ENCODE peak calls at places on chromosomes 3 and 15, in seven cellular contexts. H is neuronal stem cell, E is H7, I is cardiac muscle cell, V is iPS DF 6.9, X is fibroblast of lung, Y is neural progenitor cell. U is an unnamed sample.

GRCh38 chr3:143648708-143649107 is 199.6 kb downstream of the SLC9A9 start:
- DNase-seq in H (no peak), E (peak; percentile 17), I (peak; percentile 3), V (no peak), X (peak; percentile 28), Y (peak; percentile 40), U (no peak)

GRCh38 chr3:14317057-14317553 is 85.3 kb upstream of the SLC6A6 start:
- DNase-seq in H (no peak), E (no peak), I (no peak), V (no peak), X (no peak), Y (peak; percentile 33), U (no peak)

GRCh38 chr15:100968043-100968966 is 49.1 kb downstream of the LRRK1 start:
- DNase-seq in H (no peak), E (no peak), I (no peak), V (no peak), X (no peak), Y (no peak), U (no peak)

GRCh38 chr3:190225186-190225692 is 97.0 kb downstream of the CLDN1 start:
- DNase-seq in H (peak; percentile 9), E (peak; percentile 12), I (peak; percentile 41), V (no peak), X (peak; percentile 57), Y (peak; percentile 30), U (no peak)

GRCh38 chr3:124887177-124887995 is at the start of gene ITGB5:
- DNase-seq in H (peak; percentile 80), E (peak; percentile 93), I (peak; percentile 90), V (no peak), X (peak; percentile 67), Y (peak; percentile 91), U (peak; percentile 83)

GRCh38 chr15:88664151-88664778 is 25.4 kb downstream of the ISG20 start:
- DNase-seq in H (no peak), E (no peak), I (no peak), V (peak; percentile 20), X (peak; percentile 47), Y (no peak), U (no peak)

GRCh38 chr3:173957646-173958045 is 560.1 kb downstream of the NLGN1 start:
- DNase-seq in H (no peak), E (no peak), I (no peak), V (no peak), X (no peak), Y (no peak), U (no peak)

GRCh38 chr15:92580933-92581445 is 74.6 kb downstream of the FAM174B start:
- DNase-seq in H (no peak), E (no peak), I (no peak), V (no peak), X (no peak), Y (no peak), U (no peak)

GRCh38 chr3:65884072-65884471 is 154.6 kb downstream of the MAGI1 start:
- DNase-seq in H (no peak), E (no peak), I (no peak), V (no peak), X (no peak), Y (no peak), U (no peak)

GRCh38 chr3:119301662-119302061 is 7.5 kb downstream of the ARHGAP31 start:
- DNase-seq in H (no peak), E (no peak), I (no peak), V (no peak), X (no peak), Y (no peak), U (no peak)

GRCh38 chr15:53644681-53645080 is 114.8 kb downstream of the WDR72 start:
- DNase-seq in H (no peak), E (no peak), I (no peak), V (no peak), X (no peak), Y (no peak), U (no peak)

GRCh38 chr15:22262613-22263020 is 182.3 kb downstream of the OR4M2 start:
- DNase-seq in H (no peak), E (no peak), I (no peak), V (no peak), X (no peak), Y (no peak), U (no peak)

GRCh38 chr15:73691398-73691797 is 7.2 kb downstream of the CD276 start:
- DNase-seq in H (no peak), E (peak; percentile 79), I (peak; percentile 73), V (no peak), X (peak; percentile 88), Y (peak; percentile 76), U (peak; percentile 54)

GRCh38 chr15:57217716-57218598 is 158.3 kb upstream of the CGNL1 start:
- DNase-seq in H (peak; percentile 33), E (no peak), I (no peak), V (no peak), X (peak; percentile 29), Y (peak; percentile 71), U (no peak)

GRCh38 chr3:117628896-117629295 is 919.3 kb downstream of the TUSC7 start:
- DNase-seq in H (no peak), E (no peak), I (no peak), V (no peak), X (peak; percentile 93), Y (no peak), U (peak; percentile 16)

GRCh38 chr3:97883736-97884135 is 61.9 kb downstream of the CRYBG3 start:
- DNase-seq in H (no peak), E (no peak), I (no peak), V (no peak), X (no peak), Y (no peak), U (no peak)

GRCh38 chr15:81113204-81113657 is 20.8 kb upstream of the CFAP161 start:
- DNase-seq in H (no peak), E (no peak), I (no peak), V (no peak), X (no peak), Y (no peak), U (no peak)

GRCh38 chr3:64859625-64860590 is 172.1 kb upstream of the ADAMTS9 start:
- DNase-seq in H (no peak), E (no peak), I (no peak), V (no peak), X (peak; percentile 16), Y (no peak), U (no peak)

GRCh38 chr3:152291649-152292066 is 22.9 kb downstream of the MBNL1 start:
- DNase-seq in H (no peak), E (no peak), I (no peak), V (no peak), X (no peak), Y (no peak), U (no peak)

DNA sequence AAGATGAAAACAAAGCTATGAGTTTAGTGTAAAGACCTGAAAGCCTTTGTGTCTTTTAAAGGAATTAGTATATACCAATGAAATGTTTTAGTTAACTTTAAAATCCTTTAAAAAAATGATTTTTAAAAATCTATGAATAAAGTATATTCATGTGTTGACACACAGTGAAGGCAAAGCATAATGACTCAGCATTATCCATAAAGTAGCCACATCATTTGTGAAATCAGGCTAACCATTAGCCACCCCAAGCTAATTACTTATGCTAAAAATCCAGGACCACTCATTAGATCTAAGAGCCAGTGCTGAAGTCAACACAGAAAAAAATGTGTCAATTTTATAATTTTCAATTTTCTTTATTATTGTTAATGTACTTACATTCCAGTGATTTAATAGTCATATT is 310.2 kb downstream of the TBC1D5 start:
- DNase-seq in H (no peak), E (no peak), I (no peak), V (no peak), X (peak; percentile 27), Y (no peak), U (no peak)
- H3K36me3 ChIP-seq in H (no peaks in the 10 kb centered on the region), E (no peaks in the 10 kb centered on the region), I (no peaks in the 10 kb centered on the region), V (no peaks in the 10 kb centered on the region), X (no peaks in the 10 kb centered on the region), Y (no peaks in the 10 kb centered on the region), U (no peaks in the 10 kb centered on the region)

DNA sequence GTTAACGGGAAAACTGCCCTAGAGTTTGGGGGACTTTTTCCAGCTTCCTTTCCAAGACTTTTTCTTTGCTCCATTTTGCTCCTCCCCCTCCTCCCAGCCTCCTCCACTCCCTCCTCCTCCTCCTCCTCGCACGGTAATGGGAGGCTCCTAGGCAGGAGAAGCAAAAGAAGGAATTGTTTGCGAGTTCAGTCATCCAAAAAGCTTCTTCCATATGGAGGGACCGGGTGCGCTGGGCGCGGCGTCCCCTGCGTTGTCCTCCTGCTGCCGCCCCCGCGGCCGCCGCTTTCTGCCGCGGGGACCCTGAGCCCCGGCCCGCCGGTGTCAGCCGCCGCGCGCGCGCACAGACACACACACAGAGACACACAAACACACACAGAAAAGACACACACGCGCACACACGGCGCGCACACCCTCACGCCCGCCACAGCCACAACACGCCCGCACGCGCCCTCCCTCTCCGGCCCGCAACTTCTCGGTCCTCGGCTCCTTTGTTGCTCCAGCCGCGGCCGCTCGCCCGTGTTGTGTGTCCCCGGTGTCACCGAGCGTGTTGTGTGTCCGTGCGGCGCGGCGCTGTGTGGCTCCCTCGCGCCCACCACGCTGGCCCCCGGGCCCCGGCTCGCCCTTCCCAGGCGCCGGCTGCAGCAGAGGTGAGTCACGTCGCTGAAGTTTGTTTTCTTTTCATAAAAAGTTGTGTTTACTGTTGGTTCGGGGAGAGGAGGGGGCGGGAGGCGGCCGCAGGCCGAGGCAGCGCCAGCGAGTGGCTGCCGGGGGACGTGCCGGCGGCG is at the start of gene BOC:
- DNase-seq in H (peak; percentile 63), E (peak; percentile 89), I (peak; percentile 65), V (no peak), X (peak; percentile 52), Y (peak; percentile 77), U (peak; percentile 51)
- H3K4me3 ChIP-seq in H (peak within 1 kb of the TSS; percentile 61), E (peak within 1 kb of the TSS; percentile 83), I (peak within 1 kb of the TSS; percentile 80), V (peak within 1 kb of the TSS; percentile 96), X (peak within 1 kb of the TSS; percentile 78), Y (peak within 1 kb of the TSS; percentile 93), U (peak within 1 kb of the TSS; percentile 87)

GRCh38 chr3:50504681-50505080 is 1.2 kb upstream of the CACNA2D2 start:
- DNase-seq in H (no peak), E (peak; percentile 48), I (no peak), V (no peak), X (no peak), Y (no peak), U (no peak)

GRCh38 chr3:50502225-50502583 is 1.2 kb downstream of the CACNA2D2 start:
- DNase-seq in H (no peak), E (peak; percentile 73), I (no peak), V (no peak), X (no peak), Y (peak; percentile 24), U (no peak)

GRCh38 chr3:50503947-50504346 is 513 bp upstream of the CACNA2D2 start:
- DNase-seq in H (no peak), E (no peak), I (peak; percentile 20), V (no peak), X (no peak), Y (no peak), U (no peak)

GRCh38 chr3:50503504-50503903 is at the start of gene CACNA2D2:
- DNase-seq in H (peak; percentile 75), E (peak; percentile 97), I (peak; percentile 86), V (no peak), X (no peak), Y (peak; percentile 92), U (peak; percentile 78)

GRCh38 chr3:50502584-50503423 is 630 bp downstream of the CACNA2D2 start:
- DNase-seq in H (peak; percentile 43), E (peak; percentile 91), I (peak; percentile 54), V (no peak), X (no peak), Y (peak; percentile 79), U (peak; percentile 18)
- H3K27me3 ChIP-seq in H (no peaks in the 10 kb centered on the region), E (peaks cover 29% of the 10 kb centered on the region), I (peaks cover 16% of the 10 kb centered on the region), V (peaks cover 15% of the 10 kb centered on the region), X (peaks cover 25% of the 10 kb centered on the region), Y (peaks cover 38% of the 10 kb centered on the region), U (no peaks in the 10 kb centered on the region)

DNA sequence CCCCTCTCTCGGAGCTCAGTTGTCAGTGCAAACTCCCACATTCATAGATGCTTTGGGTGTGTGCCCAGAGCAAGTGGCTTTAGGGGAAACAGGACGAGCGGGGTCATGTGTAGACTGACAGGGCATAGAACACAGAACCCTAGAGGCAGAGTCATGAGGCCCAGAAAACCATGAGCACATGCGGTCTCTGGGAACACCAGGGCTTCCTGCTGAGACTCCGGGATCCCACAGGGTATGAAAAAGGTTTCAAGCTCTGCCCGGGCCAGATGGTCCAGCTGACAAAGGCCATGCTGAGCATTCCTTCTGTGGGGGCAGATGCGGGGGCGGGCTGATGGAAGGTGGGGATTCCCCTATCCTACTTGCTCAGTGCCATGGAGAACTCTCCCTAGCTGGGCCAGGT is 44.8 kb downstream of the ROPN1B start:
- DNase-seq in H (no peak), E (peak; percentile 84), I (no peak), V (no peak), X (no peak), Y (peak; percentile 45), U (no peak)
- H3K36me3 ChIP-seq in H (peaks cover 6% of the 10 kb centered on the region), E (no peaks in the 10 kb centered on the region), I (no peaks in the 10 kb centered on the region), V (no peaks in the 10 kb centered on the region), X (no peaks in the 10 kb centered on the region), Y (no peaks in the 10 kb centered on the region), U (no peaks in the 10 kb centered on the region)

U was measured in uterus.